ENCODE peak calls at places on chromosomes 4 and X, in six cellular contexts. U is fibroblast of lung, T is AG04450, C is fibroblast of pulmonary artery, E is cardiac muscle cell, K is Peyer's patch. S is an unnamed sample.
A peak's percentile ranks its signal among the peaks of the same experiment; 100 is the strongest.

GRCh38 chr4:141905751-141906150 is 269.4 kb downstream of the IL15 start:
- DNase-seq in U (peak; percentile 85), T (peak; percentile 15), C (peak; percentile 50), E (no peak), K (no peak), S (no peak)

GRCh38 chr4:111697176-111697962 is 447.9 kb upstream of the FAM241A start:
- DNase-seq in U (no peak), T (no peak), C (no peak), E (no peak), K (no peak), S (no peak)

GRCh38 chrX:128518508-128518907 is 466.3 kb upstream of the ACTRT1 start:
- DNase-seq in U (no peak), T (no peak), C (peak; percentile 0), E (peak; percentile 3), K (no peak), S (peak; percentile 11)

GRCh38 chr4:8588196-8588470 is 4.4 kb upstream of the CPZ start:
- DNase-seq in U (no peak), T (no peak), C (no peak), E (no peak), K (no peak), S (no peak)

GRCh38 chr4:184537269-184538022 is 63.1 kb upstream of the IRF2 start:
- DNase-seq in U (peak; percentile 94), T (peak; percentile 90), C (peak; percentile 97), E (peak; percentile 96), K (peak; percentile 91), S (peak; percentile 86)

GRCh38 chr4:94577136-94577535 is 125.4 kb downstream of the PDLIM5 start:
- DNase-seq in U (peak; percentile 88), T (no peak), C (peak; percentile 76), E (peak; percentile 77), K (no peak), S (no peak)

GRCh38 chr4:113455081-113455480 is 306.5 kb downstream of the CAMK2D start:
- DNase-seq in U (no peak), T (no peak), C (no peak), E (no peak), K (no peak), S (no peak)

GRCh38 chrX:11180571-11180970 is 69.4 kb downstream of the HCCS start:
- DNase-seq in U (peak; percentile 13), T (no peak), C (no peak), E (no peak), K (no peak), S (peak; percentile 56)

GRCh38 chr4:2416564-2417195 is 1.8 kb downstream of the ZFYVE28 start:
- DNase-seq in U (peak; percentile 9), T (no peak), C (peak; percentile 23), E (peak; percentile 22), K (no peak), S (no peak)

GRCh38 chrX:68354869-68355628 is 78.2 kb downstream of the OPHN1 start:
- DNase-seq in U (peak; percentile 20), T (no peak), C (no peak), E (no peak), K (no peak), S (no peak)

GRCh38 chr4:118278473-118279274 is 74.1 kb downstream of the PRSS12 start:
- DNase-seq in U (peak; percentile 90), T (peak; percentile 82), C (peak; percentile 92), E (peak; percentile 96), K (peak; percentile 98), S (peak; percentile 86)

GRCh38 chr4:156293657-156294297 is 340.1 kb upstream of the CTSO start:
- DNase-seq in U (peak; percentile 94), T (peak; percentile 70), C (peak; percentile 93), E (no peak), K (no peak), S (no peak)

GRCh38 chrX:22135994-22136684 is 104.0 kb downstream of the PHEX start:
- DNase-seq in U (peak; percentile 76), T (no peak), C (peak; percentile 59), E (peak; percentile 75), K (no peak), S (no peak)

GRCh38 chr4:4759883-4760282 is 99.6 kb upstream of the MSX1 start:
- DNase-seq in U (no peak), T (no peak), C (no peak), E (no peak), K (no peak), S (no peak)

GRCh38 chr4:121189811-121190210 is 25.7 kb upstream of the TNIP3 start:
- DNase-seq in U (no peak), T (no peak), C (no peak), E (no peak), K (peak; percentile 43), S (no peak)

GRCh38 chrX:1387141-1387776 is 4.7 kb downstream of the SLC25A6 start:
- DNase-seq in U (no peak), T (no peak), C (no peak), E (no peak), K (peak; percentile 15), S (no peak)

GRCh38 chrX:7086384-7086783 is 61.1 kb upstream of the STS start:
- DNase-seq in U (peak; percentile 41), T (no peak), C (no peak), E (no peak), K (no peak), S (no peak)

GRCh38 chrX:53984895-53985294 is 59.4 kb downstream of the PHF8 start:
- DNase-seq in U (no peak), T (no peak), C (no peak), E (no peak), K (no peak), S (no peak)

GRCh38 chr4:3482707-3483106 is 19.6 kb downstream of the DOK7 start:
- DNase-seq in U (no peak), T (no peak), C (no peak), E (no peak), K (no peak), S (no peak)

GRCh38 chr4:96483308-96484030 is 643.6 kb downstream of the PDHA2 start:
- DNase-seq in U (no peak), T (no peak), C (no peak), E (peak; percentile 32), K (no peak), S (no peak)

GRCh38 chrX:130097507-130098201 is 12.6 kb downstream of the ELF4 start:
- DNase-seq in U (no peak), T (no peak), C (no peak), E (no peak), K (no peak), S (no peak)

GRCh38 chr4:5796976-5797375 is 86.0 kb downstream of the EVC start:
- DNase-seq in U (no peak), T (no peak), C (no peak), E (no peak), K (no peak), S (no peak)

GRCh38 chrX:38275615-38276014 is 51.7 kb downstream of the RPGR start:
- DNase-seq in U (peak; percentile 90), T (peak; percentile 50), C (peak; percentile 88), E (no peak), K (no peak), S (no peak)

GRCh38 chr4:20084488-20084887 is 167.2 kb upstream of the SLIT2 start:
- DNase-seq in U (no peak), T (no peak), C (no peak), E (no peak), K (no peak), S (no peak)

GRCh38 chrX:103343105-103343504 is 13.1 kb downstream of the TCEAL7 start:
- DNase-seq in U (peak; percentile 20), T (no peak), C (peak; percentile 68), E (peak; percentile 69), K (no peak), S (no peak)

GRCh38 chr4:39450618-39451017 is 8.1 kb downstream of the RPL9 start:
- DNase-seq in U (no peak), T (no peak), C (no peak), E (no peak), K (no peak), S (no peak)

GRCh38 chr4:7549866-7550265 is 115.1 kb upstream of the PSAPL1 start:
- DNase-seq in U (no peak), T (no peak), C (no peak), E (no peak), K (no peak), S (no peak)

GRCh38 chr4:122826596-122827257 is at the start of gene FGF2:
- DNase-seq in U (peak; percentile 77), T (no peak), C (peak; percentile 62), E (peak; percentile 71), K (peak; percentile 20), S (no peak)

GRCh38 chrX:67777148-67777547 is 233.3 kb downstream of the AR start:
- DNase-seq in U (no peak), T (no peak), C (no peak), E (no peak), K (no peak), S (no peak)

GRCh38 chrX:94662665-94663064 is 988.7 kb downstream of the FAM133A start:
- DNase-seq in U (no peak), T (no peak), C (no peak), E (peak; percentile 48), K (no peak), S (no peak)
- TF ChIP-seq CTCF in U (no peak), T (no peak), C (no peak), E (no peak), K (no peak), S (peak; percentile 4)

GRCh38 chr4:173821851-173822250 is 291.8 kb upstream of the HAND2 start:
- DNase-seq in U (no peak), T (no peak), C (no peak), E (no peak), K (no peak), S (no peak)

DNA sequence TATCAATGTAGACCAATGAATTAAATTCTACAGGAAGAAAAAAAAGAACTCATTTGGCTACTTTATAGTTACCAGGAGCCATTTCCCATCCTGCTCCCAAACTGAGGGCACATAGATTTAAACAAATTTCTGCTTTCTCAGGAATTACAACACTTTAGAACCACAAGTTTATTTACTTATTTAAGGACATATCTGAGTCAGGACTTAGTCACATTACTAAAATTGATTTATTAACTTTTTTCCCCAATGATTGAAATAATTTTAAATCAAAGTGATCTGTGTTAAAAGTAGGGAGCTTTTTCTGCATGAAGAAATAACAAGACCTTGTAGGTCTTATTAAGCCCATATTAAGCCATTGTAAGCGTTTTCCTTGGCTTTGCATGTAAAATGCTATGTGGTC is 291.0 kb upstream of the HAND2 start:
- DNase-seq in U (peak; percentile 11), T (no peak), C (no peak), E (no peak), K (no peak), S (no peak)
- H3K4me3 ChIP-seq in U (no peak overlapping the region), T (no peak overlapping the region), C (no peak overlapping the region), E (no peak overlapping the region), K (no peak overlapping the region), S (no peak overlapping the region)

GRCh38 chr4:82679531-82679930 is 117.7 kb upstream of the TMEM150C start:
- DNase-seq in U (no peak), T (no peak), C (no peak), E (no peak), K (no peak), S (no peak)
- TF ChIP-seq CTCF in U (no peak), T (no peak), C (no peak), E (no peak), K (no peak), S (no peak)

GRCh38 chr4:164700471-164700870 is 53.5 kb upstream of the SMIM31 start:
- DNase-seq in U (no peak), T (no peak), C (no peak), E (peak; percentile 39), K (no peak), S (peak; percentile 14)
- H3K4me3 ChIP-seq in U (no peak overlapping the region), T (no peak overlapping the region), C (no peak overlapping the region), E (no peak overlapping the region), K (no peak overlapping the region), S (no peak overlapping the region)